ENCODE peak calls at places on chromosomes 3 and 15, in seven cellular contexts. One of them, this sample, is unnamed. For H3K27me3 and H3K36me3, the result is how much of the 10 kb centered on the place peaks cover.

GRCh38 chr3:53044371-53045106 is 1.3 kb downstream of the SFMBT1 start:
- DNase-seq in WERI-Rb-1: peak
- DNase-seq in esophagus squamous epithelium: no peak
- DNase-seq in thoracic aorta: no peak
- DNase-seq in GM23338: peak
- DNase-seq in neuronal stem cell: peak
- DNase-seq in psoas muscle: peak
- DNase-seq in this sample: peak

GRCh38 chr3:108602249-108602934 is 12.9 kb downstream of the DZIP3 start:
- DNase-seq in WERI-Rb-1: peak
- DNase-seq in esophagus squamous epithelium: no peak
- DNase-seq in thoracic aorta: no peak
- DNase-seq in GM23338: peak
- DNase-seq in neuronal stem cell: no peak
- DNase-seq in psoas muscle: no peak
- DNase-seq in this sample: no peak

GRCh38 chr15:73872370-73872769 is 994 bp upstream of the TBC1D21 start:
- DNase-seq in WERI-Rb-1: no peak
- DNase-seq in esophagus squamous epithelium: no peak
- DNase-seq in thoracic aorta: no peak
- DNase-seq in GM23338: no peak
- DNase-seq in neuronal stem cell: no peak
- DNase-seq in psoas muscle: no peak
- DNase-seq in this sample: no peak

GRCh38 chr3:86381247-86381646 is 609.7 kb downstream of the VGLL3 start:
- DNase-seq in WERI-Rb-1: no peak
- DNase-seq in esophagus squamous epithelium: no peak
- DNase-seq in thoracic aorta: no peak
- DNase-seq in GM23338: peak
- DNase-seq in neuronal stem cell: no peak
- DNase-seq in psoas muscle: no peak
- DNase-seq in this sample: no peak

GRCh38 chr15:41971893-41972340 is 440 bp downstream of the EHD4 start:
- DNase-seq in WERI-Rb-1: peak
- DNase-seq in esophagus squamous epithelium: no peak
- DNase-seq in thoracic aorta: no peak
- DNase-seq in GM23338: peak
- DNase-seq in neuronal stem cell: peak
- DNase-seq in psoas muscle: no peak
- DNase-seq in this sample: no peak

GRCh38 chr3:88984266-88984665 is 123.2 kb upstream of the EPHA3 start:
- DNase-seq in WERI-Rb-1: no peak
- DNase-seq in esophagus squamous epithelium: no peak
- DNase-seq in thoracic aorta: no peak
- DNase-seq in GM23338: no peak
- DNase-seq in neuronal stem cell: no peak
- DNase-seq in psoas muscle: no peak
- DNase-seq in this sample: no peak

GRCh38 chr3:120726784-120727183 is 15.5 kb downstream of the RABL3 start:
- DNase-seq in WERI-Rb-1: no peak
- DNase-seq in esophagus squamous epithelium: no peak
- DNase-seq in thoracic aorta: no peak
- DNase-seq in GM23338: no peak
- DNase-seq in neuronal stem cell: no peak
- DNase-seq in psoas muscle: no peak
- DNase-seq in this sample: no peak

GRCh38 chr3:183826448-183826847 is 1.1 kb upstream of the MAP6D1 start:
- DNase-seq in WERI-Rb-1: peak
- DNase-seq in esophagus squamous epithelium: no peak
- DNase-seq in thoracic aorta: no peak
- DNase-seq in GM23338: no peak
- DNase-seq in neuronal stem cell: no peak
- DNase-seq in psoas muscle: peak
- DNase-seq in this sample: no peak

GRCh38 chr3:46467562-46467961 is 2.9 kb upstream of the LTF start:
- DNase-seq in WERI-Rb-1: no peak
- DNase-seq in esophagus squamous epithelium: no peak
- DNase-seq in thoracic aorta: no peak
- DNase-seq in GM23338: no peak
- DNase-seq in neuronal stem cell: no peak
- DNase-seq in psoas muscle: no peak
- DNase-seq in this sample: no peak

GRCh38 chr3:18444597-18445420 is 19.7 kb upstream of the SATB1 start:
- DNase-seq in WERI-Rb-1: peak
- DNase-seq in esophagus squamous epithelium: no peak
- DNase-seq in thoracic aorta: no peak
- DNase-seq in GM23338: peak
- DNase-seq in neuronal stem cell: peak
- DNase-seq in psoas muscle: peak
- DNase-seq in this sample: peak

GRCh38 chr3:141255864-141256263 is 24.2 kb downstream of the PXYLP1 start:
- DNase-seq in WERI-Rb-1: no peak
- DNase-seq in esophagus squamous epithelium: no peak
- DNase-seq in thoracic aorta: no peak
- DNase-seq in GM23338: peak
- DNase-seq in neuronal stem cell: no peak
- DNase-seq in psoas muscle: no peak
- DNase-seq in this sample: no peak

GRCh38 chr3:124588036-124588435 is 142.2 kb upstream of the UMPS start:
- DNase-seq in WERI-Rb-1: no peak
- DNase-seq in esophagus squamous epithelium: no peak
- DNase-seq in thoracic aorta: no peak
- DNase-seq in GM23338: no peak
- DNase-seq in neuronal stem cell: no peak
- DNase-seq in psoas muscle: no peak
- DNase-seq in this sample: no peak

GRCh38 chr15:55530861-55531313 is 22.9 kb upstream of the DNAAF4 start:
- DNase-seq in WERI-Rb-1: no peak
- DNase-seq in esophagus squamous epithelium: no peak
- DNase-seq in thoracic aorta: no peak
- DNase-seq in GM23338: no peak
- DNase-seq in neuronal stem cell: no peak
- DNase-seq in psoas muscle: no peak
- DNase-seq in this sample: no peak

GRCh38 chr15:55916666-55917409 is 76.6 kb downstream of the NEDD4 start:
- DNase-seq in WERI-Rb-1: no peak
- DNase-seq in esophagus squamous epithelium: no peak
- DNase-seq in thoracic aorta: no peak
- DNase-seq in GM23338: no peak
- DNase-seq in neuronal stem cell: no peak
- DNase-seq in psoas muscle: no peak
- DNase-seq in this sample: no peak

GRCh38 chr3:137052298-137052697 is 94.5 kb downstream of the IL20RB start:
- DNase-seq in WERI-Rb-1: no peak
- DNase-seq in esophagus squamous epithelium: no peak
- DNase-seq in thoracic aorta: no peak
- DNase-seq in GM23338: no peak
- DNase-seq in neuronal stem cell: no peak
- DNase-seq in psoas muscle: no peak
- DNase-seq in this sample: no peak

GRCh38 chr15:62909257-62909656 is 133.3 kb upstream of the TPM1 start:
- DNase-seq in WERI-Rb-1: no peak
- DNase-seq in esophagus squamous epithelium: no peak
- DNase-seq in thoracic aorta: no peak
- DNase-seq in GM23338: no peak
- DNase-seq in neuronal stem cell: no peak
- DNase-seq in psoas muscle: no peak
- DNase-seq in this sample: no peak

GRCh38 chr3:12170207-12170606 is 11.5 kb upstream of the TIMP4 start:
- DNase-seq in WERI-Rb-1: no peak
- DNase-seq in esophagus squamous epithelium: no peak
- DNase-seq in thoracic aorta: no peak
- DNase-seq in GM23338: no peak
- DNase-seq in neuronal stem cell: no peak
- DNase-seq in psoas muscle: no peak
- DNase-seq in this sample: peak

GRCh38 chr3:158050461-158050860 is 55.8 kb downstream of the SHOX2 start:
- DNase-seq in WERI-Rb-1: no peak
- DNase-seq in esophagus squamous epithelium: no peak
- DNase-seq in thoracic aorta: no peak
- DNase-seq in GM23338: no peak
- DNase-seq in neuronal stem cell: no peak
- DNase-seq in psoas muscle: no peak
- DNase-seq in this sample: no peak

GRCh38 chr3:5499404-5499803 is 311.9 kb downstream of the EDEM1 start:
- DNase-seq in WERI-Rb-1: no peak
- DNase-seq in esophagus squamous epithelium: no peak
- DNase-seq in thoracic aorta: no peak
- DNase-seq in GM23338: no peak
- DNase-seq in neuronal stem cell: no peak
- DNase-seq in psoas muscle: no peak
- DNase-seq in this sample: no peak

GRCh38 chr3:5503136-5503535 is 315.6 kb downstream of the EDEM1 start:
- DNase-seq in WERI-Rb-1: no peak
- DNase-seq in esophagus squamous epithelium: no peak
- DNase-seq in thoracic aorta: no peak
- DNase-seq in GM23338: no peak
- DNase-seq in neuronal stem cell: no peak
- DNase-seq in psoas muscle: no peak
- DNase-seq in this sample: no peak

GRCh38 chr3:5494913-5495519 is 307.5 kb downstream of the EDEM1 start:
- DNase-seq in WERI-Rb-1: no peak
- DNase-seq in esophagus squamous epithelium: no peak
- DNase-seq in thoracic aorta: no peak
- DNase-seq in GM23338: no peak
- DNase-seq in neuronal stem cell: no peak
- DNase-seq in psoas muscle: no peak
- DNase-seq in this sample: no peak

GRCh38 chr3:5497497-5497896 is 310.0 kb downstream of the EDEM1 start:
- DNase-seq in WERI-Rb-1: no peak
- DNase-seq in esophagus squamous epithelium: no peak
- DNase-seq in thoracic aorta: no peak
- DNase-seq in GM23338: no peak
- DNase-seq in neuronal stem cell: no peak
- DNase-seq in psoas muscle: no peak
- DNase-seq in this sample: no peak

GRCh38 chr3:5498981-5499380 is 311.5 kb downstream of the EDEM1 start:
- DNase-seq in WERI-Rb-1: no peak
- DNase-seq in esophagus squamous epithelium: no peak
- DNase-seq in thoracic aorta: no peak
- DNase-seq in GM23338: no peak
- DNase-seq in neuronal stem cell: no peak
- DNase-seq in psoas muscle: no peak
- DNase-seq in this sample: no peak
- H3K27me3 ChIP-seq in WERI-Rb-1: under half
- H3K27me3 ChIP-seq in esophagus squamous epithelium: under half
- H3K27me3 ChIP-seq in thoracic aorta: under half
- H3K27me3 ChIP-seq in GM23338: under half
- H3K27me3 ChIP-seq in neuronal stem cell: under half
- H3K27me3 ChIP-seq in psoas muscle: under half
- H3K27me3 ChIP-seq in this sample: under half

GRCh38 chr3:159458010-159458409 is 530.6 kb upstream of the IL12A start:
- DNase-seq in WERI-Rb-1: no peak
- DNase-seq in esophagus squamous epithelium: no peak
- DNase-seq in thoracic aorta: no peak
- DNase-seq in GM23338: peak
- DNase-seq in neuronal stem cell: no peak
- DNase-seq in psoas muscle: no peak
- DNase-seq in this sample: no peak
- H3K36me3 ChIP-seq in WERI-Rb-1: under half
- H3K36me3 ChIP-seq in esophagus squamous epithelium: under half
- H3K36me3 ChIP-seq in thoracic aorta: under half
- H3K36me3 ChIP-seq in GM23338: under half
- H3K36me3 ChIP-seq in neuronal stem cell: under half
- H3K36me3 ChIP-seq in psoas muscle: under half
- H3K36me3 ChIP-seq in this sample: under half

DNA sequence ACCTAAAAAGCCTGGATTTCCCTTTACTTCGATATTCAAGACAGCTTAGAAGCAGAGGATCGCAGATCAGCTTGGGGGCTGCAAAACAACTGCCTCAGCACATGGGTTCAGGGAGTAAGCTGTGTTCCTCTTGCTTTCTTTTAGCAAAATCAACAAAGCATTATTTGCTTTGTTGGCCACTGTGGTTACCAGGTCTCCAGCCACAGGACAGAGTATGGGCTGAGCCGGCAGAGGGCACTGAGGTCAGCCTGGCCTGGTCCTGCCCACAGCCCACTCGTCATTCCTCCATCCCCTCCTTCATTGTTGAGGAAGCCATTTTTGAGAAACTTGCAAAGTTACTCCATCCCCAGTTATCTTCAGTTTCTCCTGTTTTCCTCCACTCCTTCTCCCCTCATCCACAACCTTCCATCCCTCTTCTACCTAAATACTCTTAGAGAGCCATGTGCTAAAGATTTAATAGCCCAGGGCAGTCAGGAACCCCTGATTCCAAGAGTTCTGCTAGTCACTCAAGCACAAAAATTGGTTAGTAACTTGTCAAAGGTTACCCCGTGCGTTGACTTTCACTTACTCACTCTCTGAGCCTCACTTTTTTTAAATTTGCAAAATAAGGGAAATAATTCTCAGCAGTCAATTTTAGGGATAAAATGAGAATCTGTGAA is 60.0 kb upstream of the HES1 start:
- DNase-seq in WERI-Rb-1: no peak
- DNase-seq in esophagus squamous epithelium: no peak
- DNase-seq in thoracic aorta: no peak
- DNase-seq in GM23338: no peak
- DNase-seq in neuronal stem cell: no peak
- DNase-seq in psoas muscle: no peak
- DNase-seq in this sample: no peak
- H3K27me3 ChIP-seq in WERI-Rb-1: under half
- H3K27me3 ChIP-seq in esophagus squamous epithelium: under half
- H3K27me3 ChIP-seq in thoracic aorta: under half
- H3K27me3 ChIP-seq in GM23338: under half
- H3K27me3 ChIP-seq in neuronal stem cell: under half
- H3K27me3 ChIP-seq in psoas muscle: under half
- H3K27me3 ChIP-seq in this sample: under half

GRCh38 chr15:92970656-92971055 is 70.5 kb downstream of the CHD2 start:
- DNase-seq in WERI-Rb-1: no peak
- DNase-seq in esophagus squamous epithelium: no peak
- DNase-seq in thoracic aorta: no peak
- DNase-seq in GM23338: no peak
- DNase-seq in neuronal stem cell: no peak
- DNase-seq in psoas muscle: no peak
- DNase-seq in this sample: no peak

GRCh38 chr15:92971081-92971480 is 71.0 kb downstream of the CHD2 start:
- DNase-seq in WERI-Rb-1: no peak
- DNase-seq in esophagus squamous epithelium: no peak
- DNase-seq in thoracic aorta: no peak
- DNase-seq in GM23338: no peak
- DNase-seq in neuronal stem cell: no peak
- DNase-seq in psoas muscle: no peak
- DNase-seq in this sample: no peak

GRCh38 chr15:92968926-92969664 is 69.0 kb downstream of the CHD2 start:
- DNase-seq in WERI-Rb-1: no peak
- DNase-seq in esophagus squamous epithelium: no peak
- DNase-seq in thoracic aorta: no peak
- DNase-seq in GM23338: no peak
- DNase-seq in neuronal stem cell: no peak
- DNase-seq in psoas muscle: no peak
- DNase-seq in this sample: no peak

GRCh38 chr15:92979011-92979701 is 79.0 kb downstream of the CHD2 start:
- DNase-seq in WERI-Rb-1: no peak
- DNase-seq in esophagus squamous epithelium: no peak
- DNase-seq in thoracic aorta: no peak
- DNase-seq in GM23338: no peak
- DNase-seq in neuronal stem cell: no peak
- DNase-seq in psoas muscle: no peak
- DNase-seq in this sample: peak

GRCh38 chr15:92974183-92974915 is 74.2 kb downstream of the CHD2 start:
- DNase-seq in WERI-Rb-1: no peak
- DNase-seq in esophagus squamous epithelium: no peak
- DNase-seq in thoracic aorta: no peak
- DNase-seq in GM23338: no peak
- DNase-seq in neuronal stem cell: no peak
- DNase-seq in psoas muscle: no peak
- DNase-seq in this sample: no peak
- H3K36me3 ChIP-seq in WERI-Rb-1: half or more
- H3K36me3 ChIP-seq in esophagus squamous epithelium: under half
- H3K36me3 ChIP-seq in thoracic aorta: under half
- H3K36me3 ChIP-seq in GM23338: half or more
- H3K36me3 ChIP-seq in neuronal stem cell: half or more
- H3K36me3 ChIP-seq in psoas muscle: half or more
- H3K36me3 ChIP-seq in this sample: under half